ENCODE peak calls at places on chromosomes 7 and 10, in four cellular contexts. One of them, this sample, is unnamed.

GRCh38 chr7:4042402-4042801 is 639.7 kb upstream of the FOXK1 start:
- DNase-seq in CD8-positive, alpha-beta T cell: no peak
- DNase-seq in lower lobe of right lung: no peak
- DNase-seq in heart left ventricle: no peak
- DNase-seq in this sample: no peak

GRCh38 chr7:23207029-23207428 is 25.2 kb downstream of the NUP42 start:
- DNase-seq in CD8-positive, alpha-beta T cell: no peak
- DNase-seq in heart left ventricle: no peak
- DNase-seq in lower lobe of right lung: no peak
- DNase-seq in this sample: no peak

GRCh38 chr7:57403601-57404342 is 46.2 kb upstream of the ZNF716 start:
- DNase-seq in heart left ventricle: peak; percentile 72
- DNase-seq in lower lobe of right lung: no peak
- DNase-seq in CD8-positive, alpha-beta T cell: no peak
- DNase-seq in this sample: peak; percentile 75

GRCh38 chr10:85188770-85189484 is 860.5 kb downstream of the CCSER2 start:
- DNase-seq in lower lobe of right lung: no peak
- DNase-seq in heart left ventricle: no peak
- DNase-seq in CD8-positive, alpha-beta T cell: no peak
- DNase-seq in this sample: no peak

GRCh38 chr10:91036807-91037405 is 116.0 kb upstream of the ANKRD1 start:
- DNase-seq in lower lobe of right lung: no peak
- DNase-seq in heart left ventricle: no peak
- DNase-seq in CD8-positive, alpha-beta T cell: no peak
- DNase-seq in this sample: no peak

GRCh38 chr10:78894841-78895195 is 173.9 kb upstream of the ZMIZ1 start:
- DNase-seq in lower lobe of right lung: no peak
- DNase-seq in heart left ventricle: no peak
- DNase-seq in CD8-positive, alpha-beta T cell: no peak
- DNase-seq in this sample: no peak

GRCh38 chr7:4416436-4417092 is 265.5 kb upstream of the FOXK1 start:
- DNase-seq in heart left ventricle: no peak
- DNase-seq in lower lobe of right lung: no peak
- DNase-seq in CD8-positive, alpha-beta T cell: no peak
- DNase-seq in this sample: no peak

GRCh38 chr7:142889825-142890224 is 4.3 kb upstream of the TRPV6 start:
- DNase-seq in CD8-positive, alpha-beta T cell: no peak
- DNase-seq in lower lobe of right lung: no peak
- DNase-seq in heart left ventricle: no peak
- DNase-seq in this sample: peak; percentile 16

GRCh38 chr7:82204694-82205093 is 238.9 kb downstream of the CACNA2D1 start:
- DNase-seq in heart left ventricle: no peak
- DNase-seq in CD8-positive, alpha-beta T cell: no peak
- DNase-seq in lower lobe of right lung: no peak
- DNase-seq in this sample: no peak

GRCh38 chr10:22906767-22907166 is 21.1 kb upstream of the ARMC3 start:
- DNase-seq in CD8-positive, alpha-beta T cell: no peak
- DNase-seq in lower lobe of right lung: no peak
- DNase-seq in heart left ventricle: no peak
- DNase-seq in this sample: no peak

GRCh38 chr7:131830681-131831080 is 274.3 kb upstream of the PODXL start:
- DNase-seq in heart left ventricle: no peak
- DNase-seq in CD8-positive, alpha-beta T cell: no peak
- DNase-seq in lower lobe of right lung: no peak
- DNase-seq in this sample: no peak

GRCh38 chr10:70549962-70550845 is 52.3 kb downstream of the PRF1 start:
- DNase-seq in heart left ventricle: peak; percentile 76
- DNase-seq in CD8-positive, alpha-beta T cell: peak; percentile 68
- DNase-seq in lower lobe of right lung: peak; percentile 66
- DNase-seq in this sample: no peak

GRCh38 chr10:86880971-86881370 is 76.4 kb downstream of the MMRN2 start:
- DNase-seq in lower lobe of right lung: no peak
- DNase-seq in heart left ventricle: no peak
- DNase-seq in CD8-positive, alpha-beta T cell: no peak
- DNase-seq in this sample: no peak

GRCh38 chr10:28302012-28302667 is 724 bp downstream of the MPP7 start:
- DNase-seq in lower lobe of right lung: peak; percentile 51
- DNase-seq in heart left ventricle: no peak
- DNase-seq in CD8-positive, alpha-beta T cell: no peak
- DNase-seq in this sample: no peak

GRCh38 chr7:150449206-150449956 is 1.0 kb upstream of the GIMAP8 start:
- DNase-seq in CD8-positive, alpha-beta T cell: no peak
- DNase-seq in heart left ventricle: no peak
- DNase-seq in lower lobe of right lung: no peak
- DNase-seq in this sample: no peak

GRCh38 chr7:135245826-135246825 is 12.5 kb downstream of the STRA8 start:
- DNase-seq in heart left ventricle: no peak
- DNase-seq in CD8-positive, alpha-beta T cell: no peak
- DNase-seq in lower lobe of right lung: no peak
- DNase-seq in this sample: peak; percentile 49

GRCh38 chr10:75397571-75397921 is 4.0 kb downstream of the ZNF503 start:
- DNase-seq in CD8-positive, alpha-beta T cell: no peak
- DNase-seq in lower lobe of right lung: no peak
- DNase-seq in heart left ventricle: no peak
- DNase-seq in this sample: no peak

GRCh38 chr7:80151274-80151665 is 16.6 kb downstream of the GNAI1 start:
- DNase-seq in heart left ventricle: no peak
- DNase-seq in CD8-positive, alpha-beta T cell: no peak
- DNase-seq in lower lobe of right lung: no peak
- DNase-seq in this sample: no peak

GRCh38 chr10:7409732-7410168 is 1.1 kb downstream of the SFMBT2 start:
- DNase-seq in lower lobe of right lung: no peak
- DNase-seq in CD8-positive, alpha-beta T cell: no peak
- DNase-seq in heart left ventricle: no peak
- DNase-seq in this sample: no peak

GRCh38 chr10:7410306-7410799 is 481 bp downstream of the SFMBT2 start:
- DNase-seq in lower lobe of right lung: peak; percentile 57
- DNase-seq in CD8-positive, alpha-beta T cell: no peak
- DNase-seq in heart left ventricle: peak; percentile 67
- DNase-seq in this sample: peak; percentile 75

GRCh38 chr10:7411671-7412481 is 1.0 kb upstream of the SFMBT2 start:
- DNase-seq in CD8-positive, alpha-beta T cell: no peak
- DNase-seq in lower lobe of right lung: peak; percentile 47
- DNase-seq in heart left ventricle: peak; percentile 69
- DNase-seq in this sample: peak; percentile 68

GRCh38 chr10:7410800-7411670 is at the start of gene SFMBT2:
- DNase-seq in lower lobe of right lung: peak; percentile 74
- DNase-seq in heart left ventricle: peak; percentile 80
- DNase-seq in CD8-positive, alpha-beta T cell: no peak
- DNase-seq in this sample: peak; percentile 83

DNA sequence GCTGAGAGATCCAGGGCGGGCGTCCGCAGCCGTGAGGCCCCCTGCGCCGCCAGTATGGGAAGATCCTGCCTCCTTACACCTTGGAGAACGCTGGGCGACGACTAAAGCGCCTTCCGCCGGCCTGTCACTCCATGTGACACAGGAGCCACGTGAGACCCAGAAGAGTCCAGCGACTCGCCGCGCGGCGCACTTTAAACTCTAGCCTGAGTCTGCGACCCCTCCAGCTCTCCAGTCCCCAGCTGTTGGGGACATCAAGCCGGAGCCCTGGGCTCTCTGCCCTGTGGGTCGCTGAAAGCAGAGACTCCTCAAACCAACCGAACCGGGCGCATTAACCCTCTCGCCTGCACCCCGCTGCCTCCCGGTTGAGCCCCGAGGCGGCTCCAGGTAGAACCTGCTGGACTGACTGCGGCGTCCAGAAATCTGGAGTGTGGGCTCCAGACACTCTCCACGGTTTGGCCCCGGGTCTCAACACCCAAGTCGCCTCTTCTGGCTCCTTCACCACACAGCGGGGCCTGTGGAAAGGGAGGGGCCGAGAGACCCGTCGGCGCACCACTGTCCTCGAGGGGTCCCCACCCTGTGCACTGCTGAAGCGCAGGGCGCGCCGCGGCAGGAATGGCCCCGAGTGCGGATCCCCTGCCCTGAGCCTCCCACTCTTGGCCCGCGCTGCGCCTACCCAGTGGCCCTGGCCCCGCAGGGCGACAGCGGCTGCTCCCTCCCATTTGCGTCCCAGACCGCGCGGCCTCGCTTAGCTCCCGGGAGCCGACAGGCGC is 1.8 kb upstream of the SFMBT2 start:
- DNase-seq in CD8-positive, alpha-beta T cell: no peak
- DNase-seq in heart left ventricle: peak; percentile 72
- DNase-seq in lower lobe of right lung: peak; percentile 68
- DNase-seq in this sample: peak; percentile 81
- H3K27ac ChIP-seq in CD8-positive, alpha-beta T cell: no peak overlapping the region
- H3K27ac ChIP-seq in heart left ventricle: no peak overlapping the region
- H3K27ac ChIP-seq in lower lobe of right lung: no peak overlapping the region
- H3K27ac ChIP-seq in this sample: peak overlapping the region; percentile 55

GRCh38 chr10:97685395-97685958 is 1.6 kb downstream of the AVPI1 start:
- DNase-seq in CD8-positive, alpha-beta T cell: no peak
- DNase-seq in lower lobe of right lung: no peak
- DNase-seq in heart left ventricle: no peak
- DNase-seq in this sample: peak; percentile 67
- TF ChIP-seq CTCF in CD8-positive, alpha-beta T cell: no peak
- TF ChIP-seq CTCF in lower lobe of right lung: peak; percentile 43
- TF ChIP-seq CTCF in heart left ventricle: peak; percentile 11
- TF ChIP-seq CTCF in this sample: peak; percentile 31

GRCh38 chr7:1510780-1511154 is 6.6 kb upstream of the INTS1 start:
- DNase-seq in lower lobe of right lung: no peak
- DNase-seq in CD8-positive, alpha-beta T cell: no peak
- DNase-seq in heart left ventricle: peak; percentile 59
- DNase-seq in this sample: no peak
- H3K4me1 ChIP-seq in lower lobe of right lung: peaks cover 24% of the 10 kb centered on the region
- H3K4me1 ChIP-seq in CD8-positive, alpha-beta T cell: peaks cover 53% of the 10 kb centered on the region
- H3K4me1 ChIP-seq in heart left ventricle: peaks cover 38% of the 10 kb centered on the region
- H3K4me1 ChIP-seq in this sample: peaks cover 4% of the 10 kb centered on the region

GRCh38 chr10:130935051-130935450 is 376.5 kb downstream of the TCERG1L start:
- DNase-seq in heart left ventricle: no peak
- DNase-seq in lower lobe of right lung: no peak
- DNase-seq in CD8-positive, alpha-beta T cell: no peak
- DNase-seq in this sample: no peak

GRCh38 chr10:130934333-130935035 is 377.0 kb downstream of the TCERG1L start:
- DNase-seq in heart left ventricle: no peak
- DNase-seq in lower lobe of right lung: no peak
- DNase-seq in CD8-positive, alpha-beta T cell: no peak
- DNase-seq in this sample: no peak

GRCh38 chr10:130932326-130933007 is 379.1 kb downstream of the TCERG1L start:
- DNase-seq in heart left ventricle: no peak
- DNase-seq in CD8-positive, alpha-beta T cell: no peak
- DNase-seq in lower lobe of right lung: no peak
- DNase-seq in this sample: no peak

GRCh38 chr10:130930821-130931220 is 380.7 kb downstream of the TCERG1L start:
- DNase-seq in heart left ventricle: no peak
- DNase-seq in lower lobe of right lung: no peak
- DNase-seq in CD8-positive, alpha-beta T cell: no peak
- DNase-seq in this sample: no peak

GRCh38 chr10:130933008-130933390 is 378.5 kb downstream of the TCERG1L start:
- DNase-seq in CD8-positive, alpha-beta T cell: no peak
- DNase-seq in lower lobe of right lung: no peak
- DNase-seq in heart left ventricle: no peak
- DNase-seq in this sample: no peak
- H3K27ac ChIP-seq in CD8-positive, alpha-beta T cell: no peak overlapping the region
- H3K27ac ChIP-seq in lower lobe of right lung: no peak overlapping the region
- H3K27ac ChIP-seq in heart left ventricle: no peak overlapping the region
- H3K27ac ChIP-seq in this sample: no peak overlapping the region

GRCh38 chr7:836429-836828 is 4.2 kb downstream of the SUN1 start:
- DNase-seq in heart left ventricle: no peak
- DNase-seq in lower lobe of right lung: no peak
- DNase-seq in CD8-positive, alpha-beta T cell: no peak
- DNase-seq in this sample: no peak
- TF ChIP-seq CTCF in heart left ventricle: peak; percentile 65
- TF ChIP-seq CTCF in lower lobe of right lung: peak; percentile 38
- TF ChIP-seq CTCF in CD8-positive, alpha-beta T cell: no peak
- TF ChIP-seq CTCF in this sample: peak; percentile 43

GRCh38 chr7:826230-826905 is 5.9 kb upstream of the SUN1 start:
- DNase-seq in CD8-positive, alpha-beta T cell: no peak
- DNase-seq in heart left ventricle: no peak
- DNase-seq in lower lobe of right lung: no peak
- DNase-seq in this sample: no peak

GRCh38 chr7:823639-824038 is 8.6 kb upstream of the SUN1 start:
- DNase-seq in CD8-positive, alpha-beta T cell: no peak
- DNase-seq in heart left ventricle: peak; percentile 14
- DNase-seq in lower lobe of right lung: no peak
- DNase-seq in this sample: no peak

GRCh38 chr7:824106-824505 is 8.2 kb upstream of the SUN1 start:
- DNase-seq in CD8-positive, alpha-beta T cell: no peak
- DNase-seq in lower lobe of right lung: no peak
- DNase-seq in heart left ventricle: no peak
- DNase-seq in this sample: no peak

GRCh38 chr7:824664-825063 is 7.6 kb upstream of the SUN1 start:
- DNase-seq in CD8-positive, alpha-beta T cell: no peak
- DNase-seq in heart left ventricle: no peak
- DNase-seq in lower lobe of right lung: no peak
- DNase-seq in this sample: no peak

DNA sequence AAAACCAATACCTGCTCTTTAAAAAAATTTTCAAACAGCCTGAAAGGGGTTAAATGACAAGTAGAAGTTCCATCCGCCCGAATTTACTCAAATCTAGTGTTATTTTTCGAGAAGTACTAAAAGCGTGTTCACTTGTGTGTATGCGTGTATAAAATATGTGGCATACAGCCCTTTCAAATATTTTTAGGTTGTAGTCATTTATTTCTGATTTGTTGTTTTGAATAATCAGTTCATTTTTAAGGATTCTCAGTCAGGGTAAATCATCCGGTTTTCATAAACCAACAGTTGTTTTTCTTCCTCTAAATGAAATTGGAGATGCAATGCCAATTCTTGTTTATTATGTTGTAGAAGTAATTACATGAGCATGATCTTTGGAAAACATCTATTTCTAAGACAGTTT is 6.9 kb upstream of the SUN1 start:
- DNase-seq in lower lobe of right lung: no peak
- DNase-seq in heart left ventricle: no peak
- DNase-seq in CD8-positive, alpha-beta T cell: no peak
- DNase-seq in this sample: no peak
- H3K4me1 ChIP-seq in lower lobe of right lung: peaks cover 73% of the 10 kb centered on the region
- H3K4me1 ChIP-seq in heart left ventricle: peaks cover 57% of the 10 kb centered on the region
- H3K4me1 ChIP-seq in CD8-positive, alpha-beta T cell: peaks cover under 1% of the 10 kb centered on the region
- H3K4me1 ChIP-seq in this sample: peaks cover 26% of the 10 kb centered on the region

GRCh38 chr10:72525277-72525676 is 100.6 kb downstream of the MICU1 start:
- DNase-seq in lower lobe of right lung: no peak
- DNase-seq in heart left ventricle: no peak
- DNase-seq in CD8-positive, alpha-beta T cell: no peak
- DNase-seq in this sample: no peak

GRCh38 chr10:72525689-72526088 is 100.2 kb downstream of the MICU1 start:
- DNase-seq in lower lobe of right lung: no peak
- DNase-seq in CD8-positive, alpha-beta T cell: no peak
- DNase-seq in heart left ventricle: no peak
- DNase-seq in this sample: no peak

GRCh38 chr10:72524489-72524888 is 101.4 kb downstream of the MICU1 start:
- DNase-seq in lower lobe of right lung: no peak
- DNase-seq in heart left ventricle: no peak
- DNase-seq in CD8-positive, alpha-beta T cell: no peak
- DNase-seq in this sample: no peak

GRCh38 chr10:72523932-72524396 is 101.9 kb downstream of the MICU1 start:
- DNase-seq in heart left ventricle: no peak
- DNase-seq in lower lobe of right lung: no peak
- DNase-seq in CD8-positive, alpha-beta T cell: no peak
- DNase-seq in this sample: no peak

GRCh38 chr10:72523062-72523461 is 102.8 kb downstream of the MICU1 start:
- DNase-seq in heart left ventricle: no peak
- DNase-seq in lower lobe of right lung: no peak
- DNase-seq in CD8-positive, alpha-beta T cell: no peak
- DNase-seq in this sample: no peak
- H3K27ac ChIP-seq in heart left ventricle: no peak overlapping the region
- H3K27ac ChIP-seq in lower lobe of right lung: no peak overlapping the region
- H3K27ac ChIP-seq in CD8-positive, alpha-beta T cell: no peak overlapping the region
- H3K27ac ChIP-seq in this sample: no peak overlapping the region

This sample was measured in upper lobe of right lung.